ENCODE peak calls at places on chromosome 18, in ten cellular contexts. P is HepG2, B is HCT116, L is spleen, M is sigmoid colon, A is stomach, F is suprapubic skin, Q is transverse colon, X is Panc1, V is upper lobe of left lung. Y is an unnamed sample. For H3K9me3, the result is how much of the 10 kb centered on the place peaks cover.

GRCh38 chr18:75075016-75075305 is 134.0 kb downstream of the PTGR3 start:
- DNase-seq in X (no peak), Q (no peak), F (no peak), M (no peak), B (no peak), P (no peak), L (no peak), V (no peak), A (no peak), Y (no peak)

GRCh38 chr18:33156906-33157470 is 283.5 kb downstream of the CCDC178 start:
- DNase-seq in A (no peak), M (no peak), V (no peak), B (no peak), F (no peak), L (no peak), Q (no peak), P (no peak), X (no peak), Y (no peak)

GRCh38 chr18:66533693-66534092 is 70.2 kb downstream of the CDH19 start:
- DNase-seq in L (no peak), F (no peak), M (no peak), P (no peak), V (no peak), B (no peak), X (no peak), A (no peak), Q (no peak), Y (no peak)

GRCh38 chr18:10123006-10123950 is 209.5 kb downstream of the VAPA start:
- DNase-seq in V (no peak), Q (no peak), B (no peak), A (no peak), X (no peak), M (no peak), L (no peak), P (no peak), F (no peak), Y (no peak)

GRCh38 chr18:68662779-68663178 is 52.1 kb downstream of the TMX3 start:
- DNase-seq in B (no peak), M (no peak), P (no peak), F (no peak), Q (no peak), L (no peak), X (no peak), V (no peak), A (no peak), Y (no peak)

GRCh38 chr18:54835944-54836343 is 7.7 kb downstream of the RAB27B start:
- DNase-seq in M (no peak), P (no peak), Q (no peak), A (no peak), F (no peak), V (no peak), X (no peak), L (no peak), B (no peak), Y (no peak)

GRCh38 chr18:69469444-69469919 is 68.8 kb downstream of the DOK6 start:
- DNase-seq in F (no peak), L (no peak), P (no peak), X (peak), V (no peak), Q (no peak), B (peak), A (no peak), M (peak), Y (peak)

GRCh38 chr18:46843372-46843771 is 73.9 kb downstream of the PIAS2 start:
- DNase-seq in Q (no peak), X (no peak), A (no peak), P (no peak), B (no peak), L (no peak), V (no peak), M (no peak), F (no peak), Y (no peak)

GRCh38 chr18:11040823-11041712 is 108.3 kb downstream of the PIEZO2 start:
- DNase-seq in F (no peak), L (no peak), B (peak), V (no peak), M (no peak), Q (peak), A (no peak), X (peak), P (peak), Y (no peak)

GRCh38 chr18:58723810-58724602 is 52.7 kb downstream of the MALT1 start:
- DNase-seq in M (no peak), P (no peak), B (no peak), A (no peak), F (no peak), X (no peak), V (no peak), L (no peak), Q (no peak), Y (no peak)

GRCh38 chr18:2913398-2914005 is 66.7 kb downstream of the EMILIN2 start:
- DNase-seq in X (no peak), F (peak), P (no peak), M (peak), A (no peak), L (no peak), B (no peak), Q (no peak), V (no peak), Y (no peak)

GRCh38 chr18:36583155-36583745 is 245.6 kb downstream of the TPGS2 start:
- DNase-seq in F (no peak), L (no peak), M (no peak), X (no peak), A (no peak), B (no peak), Q (no peak), P (no peak), V (no peak), Y (peak)

GRCh38 chr18:14959550-14959949 is 211.6 kb downstream of the ANKRD30B start:
- DNase-seq in A (no peak), V (no peak), Q (no peak), P (no peak), L (no peak), X (no peak), B (no peak), M (no peak), F (peak), Y (peak)

GRCh38 chr18:78813898-78814297 is 165.7 kb upstream of the SALL3 start:
- DNase-seq in P (no peak), Q (no peak), V (no peak), M (no peak), F (peak), X (no peak), L (peak), A (no peak), B (no peak), Y (no peak)

GRCh38 chr18:76131738-76132137 is 363.3 kb downstream of the ZNF516 start:
- DNase-seq in V (no peak), L (no peak), X (no peak), B (no peak), A (no peak), M (no peak), F (no peak), P (no peak), Q (no peak), Y (peak)

GRCh38 chr18:56286775-56287174 is 351.6 kb downstream of the TXNL1 start:
- DNase-seq in F (no peak), Q (no peak), B (no peak), X (no peak), A (no peak), V (no peak), M (no peak), P (no peak), L (no peak), Y (peak)

GRCh38 chr18:13982136-13982535 is 66.8 kb upstream of the MC2R start:
- DNase-seq in X (no peak), B (no peak), P (peak), V (no peak), M (no peak), F (no peak), L (no peak), Q (no peak), A (no peak), Y (no peak)

GRCh38 chr18:770583-770961 is 41.5 kb downstream of the YES1 start:
- DNase-seq in X (no peak), V (no peak), Q (no peak), F (no peak), P (peak), B (no peak), M (no peak), A (no peak), L (no peak), Y (no peak)

GRCh38 chr18:61722247-61722646 is 170.6 kb downstream of the RNF152 start:
- DNase-seq in X (no peak), F (no peak), Q (no peak), V (no peak), P (no peak), B (no peak), A (no peak), L (no peak), M (no peak), Y (no peak)

GRCh38 chr18:69908838-69909237 is 38.8 kb downstream of the CD226 start:
- DNase-seq in V (no peak), F (no peak), B (no peak), L (no peak), X (no peak), A (no peak), Q (no peak), M (no peak), P (no peak), Y (no peak)

GRCh38 chr18:69490813-69491212 is 90.1 kb downstream of the DOK6 start:
- DNase-seq in B (no peak), M (no peak), X (no peak), F (no peak), A (no peak), Q (no peak), P (no peak), V (no peak), L (no peak), Y (no peak)

GRCh38 chr18:2568605-2569004 is 2.7 kb downstream of the METTL4 start:
- DNase-seq in P (no peak), X (no peak), A (no peak), V (no peak), F (no peak), B (no peak), Q (no peak), M (no peak), L (no peak), Y (no peak)

GRCh38 chr18:10420561-10421352 is 33.7 kb upstream of the APCDD1 start:
- DNase-seq in B (no peak), L (no peak), A (no peak), F (no peak), P (no peak), M (no peak), Q (no peak), V (no peak), X (no peak), Y (no peak)

GRCh38 chr18:74896390-74896991 is 298.8 kb downstream of the ZNF407 start:
- DNase-seq in P (peak), X (peak), L (no peak), F (no peak), A (peak), B (peak), Q (peak), M (no peak), V (peak), Y (no peak)

GRCh38 chr18:44464401-44465185 is 216.1 kb upstream of the SETBP1 start:
- DNase-seq in F (no peak), M (no peak), V (no peak), Q (no peak), X (no peak), P (no peak), L (no peak), B (no peak), A (no peak), Y (no peak)

GRCh38 chr18:50189160-50189559 is 5.8 kb downstream of the MYO5B start:
- DNase-seq in X (no peak), L (no peak), M (no peak), A (no peak), V (no peak), F (no peak), P (no peak), Q (no peak), B (no peak), Y (no peak)

GRCh38 chr18:58828399-58829121 is 36.1 kb upstream of the ZNF532 start:
- DNase-seq in M (no peak), A (no peak), V (no peak), B (no peak), L (no peak), Q (no peak), P (no peak), X (no peak), F (no peak), Y (no peak)

GRCh38 chr18:51563401-51563800 is 365.9 kb upstream of the MEX3C start:
- DNase-seq in Q (no peak), F (no peak), L (no peak), V (no peak), X (no peak), P (no peak), B (no peak), M (no peak), A (no peak), Y (no peak)

GRCh38 chr18:46412831-46413371 is 244.1 kb downstream of the LOXHD1 start:
- DNase-seq in Q (no peak), B (no peak), V (peak), X (no peak), A (no peak), P (no peak), M (no peak), F (no peak), L (no peak), Y (no peak)

GRCh38 chr18:36692909-36693308 is 135.9 kb downstream of the TPGS2 start:
- DNase-seq in L (no peak), F (no peak), B (no peak), V (no peak), X (no peak), A (no peak), Q (no peak), M (no peak), P (no peak), Y (no peak)

GRCh38 chr18:6868033-6868432 is 138.5 kb downstream of the ARHGAP28 start:
- DNase-seq in F (no peak), V (no peak), L (no peak), P (no peak), A (no peak), M (no peak), B (no peak), Q (no peak), X (no peak), Y (peak)
- TF ChIP-seq POLR2AphosphoS5 in F (no peak), V (no peak), L (no peak), P (no peak), A (no peak), M (no peak), B (no peak), Q (no peak), X (no peak), Y (no peak)

GRCh38 chr18:12839057-12839525 is 44.9 kb downstream of the PTPN2 start:
- DNase-seq in M (no peak), L (no peak), X (no peak), Q (no peak), F (no peak), P (no peak), B (no peak), A (no peak), V (no peak), Y (no peak)
- H3K27ac ChIP-seq in M (no peak), L (peak), X (peak), Q (peak), F (peak), P (peak), B (no peak), A (peak), V (peak), Y (no peak)

DNA sequence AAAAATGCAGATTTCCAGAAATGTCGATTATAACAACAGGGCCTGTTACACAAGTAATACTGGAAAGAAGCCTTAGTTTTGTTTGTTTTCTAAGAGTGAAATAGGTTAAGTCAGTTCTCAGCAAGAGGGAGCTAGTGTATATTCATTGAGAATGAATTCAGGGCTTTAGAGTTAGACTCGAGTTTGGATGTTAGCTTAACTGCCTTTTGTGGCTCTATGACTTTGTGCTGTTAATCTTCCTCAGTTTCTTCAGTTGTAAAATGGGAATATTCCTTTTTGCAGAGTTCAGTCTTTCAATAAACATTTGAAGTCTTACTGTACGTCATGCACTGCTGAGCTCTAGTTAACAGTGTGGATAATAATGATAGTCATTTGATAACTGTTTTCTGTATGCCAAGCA is 989 bp downstream of the NDUFV2 start:
- DNase-seq in P (no peak), Q (no peak), X (no peak), F (no peak), B (no peak), M (no peak), V (no peak), L (no peak), A (no peak), Y (no peak)
- H3K9me3 ChIP-seq in P (under half), Q (under half), X (under half), F (under half), B (under half), M (under half), V (under half), L (under half), A (under half), Y (under half)

DNA sequence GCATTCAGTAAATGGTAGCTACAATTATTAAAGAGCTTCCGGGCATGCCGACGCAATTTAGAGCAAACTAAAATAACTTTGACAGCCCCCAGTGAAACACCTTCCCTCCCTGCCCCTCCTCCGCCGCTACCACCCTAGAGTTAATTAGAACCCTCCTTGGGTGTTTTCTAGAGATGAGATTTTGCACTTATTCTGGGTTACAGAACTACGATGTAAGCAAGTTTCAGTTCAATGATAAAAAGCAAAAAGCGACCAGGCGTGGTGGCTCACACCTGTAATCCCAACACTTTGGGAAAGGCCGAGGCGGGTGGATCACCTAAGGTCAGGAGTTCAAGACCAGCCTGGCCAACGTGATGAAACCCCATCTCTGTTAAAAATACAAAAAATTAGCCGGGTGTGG is 32.6 kb downstream of the SMAD7 start:
- DNase-seq in X (no peak), A (no peak), Q (no peak), P (no peak), V (no peak), B (no peak), F (no peak), M (peak), L (no peak), Y (no peak)
- TF ChIP-seq POLR2AphosphoS5 in X (no peak), A (no peak), Q (no peak), P (peak), V (no peak), B (no peak), F (no peak), M (no peak), L (no peak), Y (no peak)

DNA sequence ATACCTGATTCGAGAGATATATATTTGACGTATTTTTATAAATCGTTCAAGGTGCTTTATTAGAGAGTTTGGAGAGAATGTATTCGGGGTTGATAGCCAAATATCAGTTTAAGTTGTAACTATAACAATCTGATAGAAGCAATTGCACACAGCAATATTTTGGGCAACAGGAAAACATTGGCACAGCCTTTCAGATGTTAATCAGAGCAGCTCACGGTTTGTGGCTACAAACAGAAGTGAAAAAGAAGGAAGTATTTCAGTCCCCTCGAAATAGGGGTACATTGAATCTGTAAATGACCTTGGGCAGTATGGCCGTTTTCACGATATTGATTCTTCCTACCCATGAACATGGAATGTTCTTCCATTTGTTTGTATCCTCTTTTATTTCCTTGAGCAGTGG is 20.6 kb downstream of the SERPINB10 start:
- DNase-seq in Q (no peak), A (no peak), V (no peak), B (no peak), X (no peak), M (no peak), P (no peak), L (no peak), F (no peak), Y (no peak)
- H3K27ac ChIP-seq in Q (no peak), A (no peak), V (no peak), B (no peak), X (no peak), M (no peak), P (no peak), L (peak), F (no peak), Y (no peak)

Y was measured in esophagus muscularis mucosa.